ENCODE peak calls at places on chromosome 6, in five cellular contexts. M, G, A, X and T are unnamed samples.

GRCh38 chr6:7513534-7513933 is 27.9 kb upstream of the DSP start:
- DNase-seq in M (no peak), G (no peak), A (no peak), X (no peak), T (peak)

GRCh38 chr6:127118505-127119360 is at the start of gene RSPO3:
- DNase-seq in M (peak), G (no peak), A (peak), X (no peak), T (no peak)

GRCh38 chr6:111555041-111555440 is 50.6 kb downstream of the TRAF3IP2 start:
- DNase-seq in M (no peak), G (no peak), A (no peak), X (no peak), T (no peak)

GRCh38 chr6:35370124-35370741 is 27.9 kb downstream of the PPARD start:
- DNase-seq in M (no peak), G (no peak), A (peak), X (no peak), T (no peak)

GRCh38 chr6:152091201-152091600 is 283.7 kb downstream of the ESR1 start:
- DNase-seq in M (no peak), G (no peak), A (peak), X (no peak), T (no peak)

GRCh38 chr6:16805190-16805860 is 44.1 kb upstream of the ATXN1 start:
- DNase-seq in M (no peak), G (no peak), A (no peak), X (no peak), T (no peak)

GRCh38 chr6:26561533-26562466 is 23.6 kb downstream of the HMGN4 start:
- DNase-seq in M (no peak), G (no peak), A (no peak), X (no peak), T (no peak)

GRCh38 chr6:170093276-170093657 is 197.6 kb downstream of the DLL1 start:
- DNase-seq in M (no peak), G (no peak), A (no peak), X (no peak), T (no peak)

GRCh38 chr6:34465551-34466241 is at the start of gene PACSIN1:
- DNase-seq in M (peak), G (peak), A (no peak), X (no peak), T (no peak)

GRCh38 chr6:85669735-85670194 is 27.1 kb upstream of the SYNCRIP start:
- DNase-seq in M (no peak), G (no peak), A (peak), X (no peak), T (no peak)

GRCh38 chr6:25312703-25313102 is 33.5 kb downstream of the CARMIL1 start:
- DNase-seq in M (no peak), G (no peak), A (peak), X (no peak), T (no peak)

GRCh38 chr6:130426078-130426726 is 60.4 kb downstream of the TMEM200A start:
- DNase-seq in M (no peak), G (no peak), A (no peak), X (no peak), T (no peak)

GRCh38 chr6:104829183-104829958 is 30.3 kb downstream of the HACE1 start:
- DNase-seq in M (no peak), G (no peak), A (no peak), X (no peak), T (no peak)

GRCh38 chr6:139433647-139434419 is 59.4 kb upstream of the CITED2 start:
- DNase-seq in M (no peak), G (no peak), A (peak), X (no peak), T (no peak)

GRCh38 chr6:52241819-52242218 is 2.5 kb downstream of the IL17F start:
- DNase-seq in M (no peak), G (no peak), A (no peak), X (no peak), T (no peak)

GRCh38 chr6:100001915-100002388 is 7.9 kb upstream of the MCHR2 start:
- DNase-seq in M (peak), G (peak), A (peak), X (peak), T (peak)

GRCh38 chr6:38684244-38684643 is 18.7 kb downstream of the GLO1 start:
- DNase-seq in M (no peak), G (no peak), A (no peak), X (no peak), T (no peak)

GRCh38 chr6:63492476-63492875 is 79.8 kb upstream of the LOC128125822 start:
- DNase-seq in M (no peak), G (no peak), A (no peak), X (no peak), T (no peak)

GRCh38 chr6:16380220-16380809 is 141.9 kb downstream of the GMPR start:
- DNase-seq in M (no peak), G (no peak), A (no peak), X (no peak), T (peak)

GRCh38 chr6:146651482-146651863 is 52.7 kb downstream of the ADGB start:
- DNase-seq in M (no peak), G (no peak), A (no peak), X (no peak), T (no peak)

GRCh38 chr6:149246691-149247384 is 70.7 kb upstream of the TAB2 start:
- DNase-seq in M (no peak), G (no peak), A (no peak), X (no peak), T (no peak)

GRCh38 chr6:40755749-40756452 is 168.7 kb upstream of the LRFN2 start:
- DNase-seq in M (no peak), G (no peak), A (no peak), X (no peak), T (no peak)

GRCh38 chr6:136181858-136182257 is 68.3 kb downstream of the MTFR2 start:
- DNase-seq in M (no peak), G (no peak), A (no peak), X (no peak), T (no peak)